ENCODE peak calls at places on chromosomes 12 and 14, in six cellular contexts. H, G, L, M, R and W are unnamed samples.

GRCh38 chr12:110688446-110689001 is 391 bp downstream of the HVCN1 start:
- DNase-seq in H (no peak), R (no peak), L (no peak), M (no peak), G (no peak), W (no peak)

GRCh38 chr12:54360717-54361456 is 3.4 kb downstream of the GPR84 start:
- DNase-seq in H (peak; percentile 46), G (peak; percentile 87), L (peak; percentile 92), R (no peak), M (peak; percentile 38), W (peak; percentile 55)

GRCh38 chr14:65483647-65484046 is 71.1 kb downstream of the FUT8 start:
- DNase-seq in R (no peak), M (no peak), L (no peak), G (no peak), H (no peak), W (no peak)

GRCh38 chr14:47846008-47846407 is 170.6 kb upstream of the MDGA2 start:
- DNase-seq in H (no peak), G (no peak), L (no peak), M (no peak), R (no peak), W (no peak)

GRCh38 chr14:51318777-51319176 is 78.7 kb downstream of the TMX1 start:
- DNase-seq in M (no peak), L (no peak), R (no peak), H (no peak), G (no peak), W (no peak)

GRCh38 chr12:52441320-52441911 is 7.2 kb upstream of the KRT75 start:
- DNase-seq in R (no peak), L (no peak), H (no peak), G (no peak), M (no peak), W (no peak)

GRCh38 chr14:35419429-35419841 is 14.9 kb upstream of the NFKBIA start:
- DNase-seq in G (no peak), R (no peak), L (no peak), H (no peak), M (no peak), W (no peak)

GRCh38 chr14:93019367-93019843 is 96.3 kb downstream of the ITPK1 start:
- DNase-seq in L (no peak), M (peak; percentile 36), G (no peak), H (no peak), R (no peak), W (no peak)

GRCh38 chr12:32151081-32151480 is 44.4 kb downstream of the BICD1 start:
- DNase-seq in H (no peak), G (no peak), M (no peak), R (no peak), L (no peak), W (no peak)

GRCh38 chr14:45181806-45182205 is 46.1 kb downstream of the FANCM start:
- DNase-seq in G (no peak), M (no peak), R (no peak), H (no peak), L (no peak), W (no peak)

GRCh38 chr12:8644345-8645248 is 18.0 kb downstream of the MFAP5 start:
- DNase-seq in G (no peak), L (no peak), R (peak; percentile 21), M (no peak), H (no peak), W (no peak)

GRCh38 chr12:13178568-13179158 is 17.9 kb upstream of the EMP1 start:
- DNase-seq in G (no peak), M (no peak), L (no peak), R (no peak), H (no peak), W (no peak)

GRCh38 chr14:56124296-56124695 is 6.1 kb downstream of the PELI2 start:
- DNase-seq in H (no peak), M (no peak), R (no peak), G (no peak), L (no peak), W (no peak)

GRCh38 chr12:50188875-50189575 is 21.9 kb upstream of the CERS5 start:
- DNase-seq in L (no peak), M (no peak), R (no peak), G (no peak), H (no peak), W (no peak)

GRCh38 chr12:50603817-50604639 is 99.2 kb downstream of the DIP2B start:
- DNase-seq in G (no peak), L (no peak), H (no peak), M (no peak), R (no peak), W (no peak)

GRCh38 chr12:27865421-27865820 is 85.4 kb upstream of the MANSC4 start:
- DNase-seq in L (no peak), R (no peak), G (no peak), M (no peak), H (no peak), W (no peak)

GRCh38 chr14:77421241-77421640 is 2.1 kb downstream of the NOXRED1 start:
- DNase-seq in R (no peak), G (no peak), L (no peak), M (no peak), H (no peak), W (no peak)

GRCh38 chr12:81147286-81147919 is 69.5 kb downstream of the ACSS3 start:
- DNase-seq in H (no peak), G (no peak), M (no peak), R (no peak), L (no peak), W (no peak)

GRCh38 chr14:50333010-50333409 is 20.9 kb downstream of the DMAC2L start:
- DNase-seq in H (no peak), L (no peak), R (no peak), G (no peak), M (no peak), W (no peak)

GRCh38 chr12:96501139-96501741 is 11.9 kb downstream of the CFAP54 start:
- DNase-seq in H (no peak), M (no peak), R (no peak), G (no peak), L (peak; percentile 61), W (no peak)

GRCh38 chr14:96246535-96246839 is 9.5 kb upstream of the BDKRB1 start:
- DNase-seq in G (no peak), M (no peak), L (no peak), H (peak; percentile 95), R (no peak), W (no peak)

GRCh38 chr12:129902371-129903091 is 1.3 kb downstream of the TMEM132D start:
- DNase-seq in R (no peak), L (no peak), G (no peak), H (no peak), M (no peak), W (no peak)

GRCh38 chr12:67091204-67091603 is 178.0 kb upstream of the CAND1 start:
- DNase-seq in G (no peak), M (no peak), R (no peak), L (no peak), H (no peak), W (no peak)

GRCh38 chr12:2891240-2892053 is 756 bp downstream of the TULP3 start:
- DNase-seq in R (peak; percentile 9), M (no peak), H (peak; percentile 46), L (peak; percentile 59), G (peak; percentile 82), W (peak; percentile 74)

GRCh38 chr14:74977901-74978385 is 22.5 kb upstream of the PGF start:
- DNase-seq in G (no peak), R (no peak), M (no peak), H (no peak), L (no peak), W (no peak)

GRCh38 chr12:54132979-54133378 is 55.8 kb downstream of the SMUG1 start:
- DNase-seq in R (no peak), G (no peak), M (no peak), H (no peak), L (no peak), W (no peak)

GRCh38 chr14:87745507-87746118 is 247.4 kb downstream of the GALC start:
- DNase-seq in R (no peak), L (peak; percentile 73), H (no peak), M (no peak), G (no peak), W (no peak)

GRCh38 chr14:102182190-102182589 is 42.5 kb downstream of the WDR20 start:
- DNase-seq in L (peak; percentile 90), H (no peak), R (no peak), M (no peak), G (no peak), W (no peak)

GRCh38 chr12:4779749-4780148 is 59.5 kb downstream of the GALNT8 start:
- DNase-seq in M (no peak), G (no peak), R (no peak), H (no peak), L (no peak), W (no peak)

GRCh38 chr12:113186033-113186365 is 478 bp downstream of the RITA1 start:
- DNase-seq in G (no peak), L (peak; percentile 27), H (no peak), R (no peak), M (no peak), W (no peak)

GRCh38 chr12:118526255-118527095 is 150.1 kb downstream of the SUDS3 start:
- DNase-seq in L (no peak), R (no peak), G (no peak), M (no peak), H (no peak), W (no peak)